ENCODE peak calls at places on chromosomes 7 and 10, in six cellular contexts. One of them, this sample, is unnamed.
A peak's percentile ranks its signal among the peaks of the same experiment; 100 is the strongest.

GRCh38 chr7:92485267-92485892 is 7.6 kb upstream of the ERVW-1 start:
- DNase-seq in activated CD4-positive, alpha-beta T cell treated with anti-CD3 and anti-CD28 coated beads for 36 hours: no peak
- DNase-seq in activated naive CD4-positive, alpha-beta T cell treated with anti-CD3 and anti-CD28 coated beads, Interleukin-2, amount 10 ng/mL, durations not matched to agents 7 days and 5 days: no peak
- DNase-seq in hippocampal formation: no peak
- DNase-seq in kidney tubule cell: no peak
- DNase-seq in stimulated activated naive B cell treated with anti-CD40 and anti-IgM and Interleukin-4, amounts not matched to agents 10 μg/mL and 1 μg/mL and 100 μg/mL, for 72 hours: no peak
- DNase-seq in this sample: no peak

GRCh38 chr10:112490543-112490942 is 43.5 kb downstream of the VTI1A start:
- DNase-seq in activated CD4-positive, alpha-beta T cell treated with anti-CD3 and anti-CD28 coated beads for 36 hours: no peak
- DNase-seq in activated naive CD4-positive, alpha-beta T cell treated with anti-CD3 and anti-CD28 coated beads, Interleukin-2, amount 10 ng/mL, durations not matched to agents 7 days and 5 days: no peak
- DNase-seq in hippocampal formation: no peak
- DNase-seq in kidney tubule cell: peak; percentile 6
- DNase-seq in stimulated activated naive B cell treated with anti-CD40 and anti-IgM and Interleukin-4, amounts not matched to agents 10 μg/mL and 1 μg/mL and 100 μg/mL, for 72 hours: no peak
- DNase-seq in this sample: no peak

GRCh38 chr7:40297741-40298311 is 163.0 kb downstream of the SUGCT start:
- DNase-seq in activated CD4-positive, alpha-beta T cell treated with anti-CD3 and anti-CD28 coated beads for 36 hours: no peak
- DNase-seq in activated naive CD4-positive, alpha-beta T cell treated with anti-CD3 and anti-CD28 coated beads, Interleukin-2, amount 10 ng/mL, durations not matched to agents 7 days and 5 days: no peak
- DNase-seq in hippocampal formation: no peak
- DNase-seq in kidney tubule cell: peak; percentile 45
- DNase-seq in stimulated activated naive B cell treated with anti-CD40 and anti-IgM and Interleukin-4, amounts not matched to agents 10 μg/mL and 1 μg/mL and 100 μg/mL, for 72 hours: no peak
- DNase-seq in this sample: no peak

GRCh38 chr7:34123316-34123715 is 218.0 kb downstream of the BMPER start:
- DNase-seq in activated CD4-positive, alpha-beta T cell treated with anti-CD3 and anti-CD28 coated beads for 36 hours: no peak
- DNase-seq in activated naive CD4-positive, alpha-beta T cell treated with anti-CD3 and anti-CD28 coated beads, Interleukin-2, amount 10 ng/mL, durations not matched to agents 7 days and 5 days: no peak
- DNase-seq in hippocampal formation: no peak
- DNase-seq in kidney tubule cell: peak; percentile 67
- DNase-seq in stimulated activated naive B cell treated with anti-CD40 and anti-IgM and Interleukin-4, amounts not matched to agents 10 μg/mL and 1 μg/mL and 100 μg/mL, for 72 hours: no peak
- DNase-seq in this sample: no peak

GRCh38 chr7:118186491-118186890 is 2.5 kb downstream of the LSM8 start:
- DNase-seq in activated CD4-positive, alpha-beta T cell treated with anti-CD3 and anti-CD28 coated beads for 36 hours: no peak
- DNase-seq in activated naive CD4-positive, alpha-beta T cell treated with anti-CD3 and anti-CD28 coated beads, Interleukin-2, amount 10 ng/mL, durations not matched to agents 7 days and 5 days: no peak
- DNase-seq in hippocampal formation: no peak
- DNase-seq in kidney tubule cell: peak; percentile 1
- DNase-seq in stimulated activated naive B cell treated with anti-CD40 and anti-IgM and Interleukin-4, amounts not matched to agents 10 μg/mL and 1 μg/mL and 100 μg/mL, for 72 hours: no peak
- DNase-seq in this sample: no peak

GRCh38 chr7:150937848-150938561 is 40.1 kb downstream of the KCNH2 start:
- DNase-seq in activated CD4-positive, alpha-beta T cell treated with anti-CD3 and anti-CD28 coated beads for 36 hours: peak; percentile 67
- DNase-seq in activated naive CD4-positive, alpha-beta T cell treated with anti-CD3 and anti-CD28 coated beads, Interleukin-2, amount 10 ng/mL, durations not matched to agents 7 days and 5 days: peak; percentile 56
- DNase-seq in hippocampal formation: no peak
- DNase-seq in kidney tubule cell: peak; percentile 70
- DNase-seq in stimulated activated naive B cell treated with anti-CD40 and anti-IgM and Interleukin-4, amounts not matched to agents 10 μg/mL and 1 μg/mL and 100 μg/mL, for 72 hours: no peak
- DNase-seq in this sample: no peak

GRCh38 chr7:37705976-37706375 is 22.4 kb downstream of the GPR141 start:
- DNase-seq in activated CD4-positive, alpha-beta T cell treated with anti-CD3 and anti-CD28 coated beads for 36 hours: no peak
- DNase-seq in activated naive CD4-positive, alpha-beta T cell treated with anti-CD3 and anti-CD28 coated beads, Interleukin-2, amount 10 ng/mL, durations not matched to agents 7 days and 5 days: no peak
- DNase-seq in hippocampal formation: no peak
- DNase-seq in kidney tubule cell: no peak
- DNase-seq in stimulated activated naive B cell treated with anti-CD40 and anti-IgM and Interleukin-4, amounts not matched to agents 10 μg/mL and 1 μg/mL and 100 μg/mL, for 72 hours: no peak
- DNase-seq in this sample: no peak

GRCh38 chr7:135683609-135684008 is 21.3 kb downstream of the STMP1 start:
- DNase-seq in activated CD4-positive, alpha-beta T cell treated with anti-CD3 and anti-CD28 coated beads for 36 hours: no peak
- DNase-seq in activated naive CD4-positive, alpha-beta T cell treated with anti-CD3 and anti-CD28 coated beads, Interleukin-2, amount 10 ng/mL, durations not matched to agents 7 days and 5 days: no peak
- DNase-seq in hippocampal formation: no peak
- DNase-seq in kidney tubule cell: peak; percentile 36
- DNase-seq in stimulated activated naive B cell treated with anti-CD40 and anti-IgM and Interleukin-4, amounts not matched to agents 10 μg/mL and 1 μg/mL and 100 μg/mL, for 72 hours: no peak
- DNase-seq in this sample: no peak

GRCh38 chr10:70555371-70555770 is 47.2 kb downstream of the PRF1 start:
- DNase-seq in activated CD4-positive, alpha-beta T cell treated with anti-CD3 and anti-CD28 coated beads for 36 hours: no peak
- DNase-seq in activated naive CD4-positive, alpha-beta T cell treated with anti-CD3 and anti-CD28 coated beads, Interleukin-2, amount 10 ng/mL, durations not matched to agents 7 days and 5 days: no peak
- DNase-seq in hippocampal formation: no peak
- DNase-seq in kidney tubule cell: no peak
- DNase-seq in stimulated activated naive B cell treated with anti-CD40 and anti-IgM and Interleukin-4, amounts not matched to agents 10 μg/mL and 1 μg/mL and 100 μg/mL, for 72 hours: no peak
- DNase-seq in this sample: no peak

GRCh38 chr10:59036311-59037017 is 140.0 kb upstream of the PHYHIPL start:
- DNase-seq in activated CD4-positive, alpha-beta T cell treated with anti-CD3 and anti-CD28 coated beads for 36 hours: no peak
- DNase-seq in activated naive CD4-positive, alpha-beta T cell treated with anti-CD3 and anti-CD28 coated beads, Interleukin-2, amount 10 ng/mL, durations not matched to agents 7 days and 5 days: no peak
- DNase-seq in hippocampal formation: no peak
- DNase-seq in kidney tubule cell: peak; percentile 65
- DNase-seq in stimulated activated naive B cell treated with anti-CD40 and anti-IgM and Interleukin-4, amounts not matched to agents 10 μg/mL and 1 μg/mL and 100 μg/mL, for 72 hours: no peak
- DNase-seq in this sample: no peak

GRCh38 chr7:41915861-41916260 is 213.0 kb upstream of the INHBA start:
- DNase-seq in activated CD4-positive, alpha-beta T cell treated with anti-CD3 and anti-CD28 coated beads for 36 hours: no peak
- DNase-seq in activated naive CD4-positive, alpha-beta T cell treated with anti-CD3 and anti-CD28 coated beads, Interleukin-2, amount 10 ng/mL, durations not matched to agents 7 days and 5 days: no peak
- DNase-seq in hippocampal formation: no peak
- DNase-seq in kidney tubule cell: peak; percentile 49
- DNase-seq in stimulated activated naive B cell treated with anti-CD40 and anti-IgM and Interleukin-4, amounts not matched to agents 10 μg/mL and 1 μg/mL and 100 μg/mL, for 72 hours: no peak
- DNase-seq in this sample: no peak

GRCh38 chr7:12583181-12583580 is 12.7 kb downstream of the SCIN start:
- DNase-seq in activated CD4-positive, alpha-beta T cell treated with anti-CD3 and anti-CD28 coated beads for 36 hours: no peak
- DNase-seq in activated naive CD4-positive, alpha-beta T cell treated with anti-CD3 and anti-CD28 coated beads, Interleukin-2, amount 10 ng/mL, durations not matched to agents 7 days and 5 days: no peak
- DNase-seq in hippocampal formation: no peak
- DNase-seq in kidney tubule cell: peak; percentile 75
- DNase-seq in stimulated activated naive B cell treated with anti-CD40 and anti-IgM and Interleukin-4, amounts not matched to agents 10 μg/mL and 1 μg/mL and 100 μg/mL, for 72 hours: no peak
- DNase-seq in this sample: peak; percentile 58

GRCh38 chr7:5077740-5078139 is 32.1 kb downstream of the RBAK start:
- DNase-seq in activated CD4-positive, alpha-beta T cell treated with anti-CD3 and anti-CD28 coated beads for 36 hours: peak; percentile 27
- DNase-seq in activated naive CD4-positive, alpha-beta T cell treated with anti-CD3 and anti-CD28 coated beads, Interleukin-2, amount 10 ng/mL, durations not matched to agents 7 days and 5 days: no peak
- DNase-seq in hippocampal formation: peak; percentile 18
- DNase-seq in kidney tubule cell: peak; percentile 29
- DNase-seq in stimulated activated naive B cell treated with anti-CD40 and anti-IgM and Interleukin-4, amounts not matched to agents 10 μg/mL and 1 μg/mL and 100 μg/mL, for 72 hours: no peak
- DNase-seq in this sample: peak; percentile 25

GRCh38 chr10:69577268-69578232 is 4.3 kb upstream of the NEUROG3 start:
- DNase-seq in activated CD4-positive, alpha-beta T cell treated with anti-CD3 and anti-CD28 coated beads for 36 hours: no peak
- DNase-seq in activated naive CD4-positive, alpha-beta T cell treated with anti-CD3 and anti-CD28 coated beads, Interleukin-2, amount 10 ng/mL, durations not matched to agents 7 days and 5 days: no peak
- DNase-seq in hippocampal formation: no peak
- DNase-seq in kidney tubule cell: no peak
- DNase-seq in stimulated activated naive B cell treated with anti-CD40 and anti-IgM and Interleukin-4, amounts not matched to agents 10 μg/mL and 1 μg/mL and 100 μg/mL, for 72 hours: no peak
- DNase-seq in this sample: no peak

GRCh38 chr7:15433154-15433553 is 128.7 kb downstream of the AGMO start:
- DNase-seq in activated CD4-positive, alpha-beta T cell treated with anti-CD3 and anti-CD28 coated beads for 36 hours: no peak
- DNase-seq in activated naive CD4-positive, alpha-beta T cell treated with anti-CD3 and anti-CD28 coated beads, Interleukin-2, amount 10 ng/mL, durations not matched to agents 7 days and 5 days: no peak
- DNase-seq in hippocampal formation: no peak
- DNase-seq in kidney tubule cell: no peak
- DNase-seq in stimulated activated naive B cell treated with anti-CD40 and anti-IgM and Interleukin-4, amounts not matched to agents 10 μg/mL and 1 μg/mL and 100 μg/mL, for 72 hours: no peak
- DNase-seq in this sample: no peak

GRCh38 chr10:398954-399353 is 263.7 kb downstream of the ZMYND11 start:
- DNase-seq in activated CD4-positive, alpha-beta T cell treated with anti-CD3 and anti-CD28 coated beads for 36 hours: no peak
- DNase-seq in activated naive CD4-positive, alpha-beta T cell treated with anti-CD3 and anti-CD28 coated beads, Interleukin-2, amount 10 ng/mL, durations not matched to agents 7 days and 5 days: no peak
- DNase-seq in hippocampal formation: no peak
- DNase-seq in kidney tubule cell: no peak
- DNase-seq in stimulated activated naive B cell treated with anti-CD40 and anti-IgM and Interleukin-4, amounts not matched to agents 10 μg/mL and 1 μg/mL and 100 μg/mL, for 72 hours: no peak
- DNase-seq in this sample: no peak

GRCh38 chr7:69654381-69654780 is 56.1 kb downstream of the AUTS2 start:
- DNase-seq in activated CD4-positive, alpha-beta T cell treated with anti-CD3 and anti-CD28 coated beads for 36 hours: no peak
- DNase-seq in activated naive CD4-positive, alpha-beta T cell treated with anti-CD3 and anti-CD28 coated beads, Interleukin-2, amount 10 ng/mL, durations not matched to agents 7 days and 5 days: no peak
- DNase-seq in hippocampal formation: no peak
- DNase-seq in kidney tubule cell: no peak
- DNase-seq in stimulated activated naive B cell treated with anti-CD40 and anti-IgM and Interleukin-4, amounts not matched to agents 10 μg/mL and 1 μg/mL and 100 μg/mL, for 72 hours: no peak
- DNase-seq in this sample: no peak

GRCh38 chr7:23410446-23411183 is 59.7 kb downstream of the IGF2BP3 start:
- DNase-seq in activated CD4-positive, alpha-beta T cell treated with anti-CD3 and anti-CD28 coated beads for 36 hours: no peak
- DNase-seq in activated naive CD4-positive, alpha-beta T cell treated with anti-CD3 and anti-CD28 coated beads, Interleukin-2, amount 10 ng/mL, durations not matched to agents 7 days and 5 days: no peak
- DNase-seq in hippocampal formation: no peak
- DNase-seq in kidney tubule cell: no peak
- DNase-seq in stimulated activated naive B cell treated with anti-CD40 and anti-IgM and Interleukin-4, amounts not matched to agents 10 μg/mL and 1 μg/mL and 100 μg/mL, for 72 hours: peak; percentile 73
- DNase-seq in this sample: no peak

GRCh38 chr10:14758994-14759664 is 15.6 kb downstream of the FAM107B start:
- DNase-seq in activated CD4-positive, alpha-beta T cell treated with anti-CD3 and anti-CD28 coated beads for 36 hours: peak; percentile 50
- DNase-seq in activated naive CD4-positive, alpha-beta T cell treated with anti-CD3 and anti-CD28 coated beads, Interleukin-2, amount 10 ng/mL, durations not matched to agents 7 days and 5 days: no peak
- DNase-seq in hippocampal formation: no peak
- DNase-seq in kidney tubule cell: peak; percentile 30
- DNase-seq in stimulated activated naive B cell treated with anti-CD40 and anti-IgM and Interleukin-4, amounts not matched to agents 10 μg/mL and 1 μg/mL and 100 μg/mL, for 72 hours: no peak
- DNase-seq in this sample: no peak

GRCh38 chr10:60032723-60033122 is 126.4 kb upstream of the CCDC6 start:
- DNase-seq in activated CD4-positive, alpha-beta T cell treated with anti-CD3 and anti-CD28 coated beads for 36 hours: peak; percentile 74
- DNase-seq in activated naive CD4-positive, alpha-beta T cell treated with anti-CD3 and anti-CD28 coated beads, Interleukin-2, amount 10 ng/mL, durations not matched to agents 7 days and 5 days: peak; percentile 60
- DNase-seq in hippocampal formation: no peak
- DNase-seq in kidney tubule cell: peak; percentile 73
- DNase-seq in stimulated activated naive B cell treated with anti-CD40 and anti-IgM and Interleukin-4, amounts not matched to agents 10 μg/mL and 1 μg/mL and 100 μg/mL, for 72 hours: peak; percentile 46
- DNase-seq in this sample: peak; percentile 67